ENCODE peak calls at places on chromosomes 12 and 14, in nine cellular contexts. I is foreskin keratinocyte; M is K562; O is endodermal cell; K is activated T-helper 9 cell treated with anti-CD3 and anti-CD28 coated beads, Interleukin-2, amount 50 U/mL, for 16 hours; Q is iris pigment epithelial cell; H is left ventricle myocardium superior; A is EL; Z is LoVo. F is an unnamed sample.
A peak's percentile ranks its signal among the peaks of the same experiment; 100 is the strongest.

GRCh38 chr14:64035143-64035542 is 182.3 kb downstream of the SYNE2 start:
- DNase-seq in Z (no peak), M (no peak), H (no peak), O (no peak), Q (peak; percentile 54), A (peak; percentile 42), K (no peak), I (no peak), F (no peak)

GRCh38 chr12:58757422-58757821 is 162.9 kb downstream of the LRIG3 start:
- DNase-seq in I (peak; percentile 9), K (no peak), A (peak; percentile 85), H (no peak), Z (no peak), O (no peak), M (no peak), Q (peak; percentile 92), F (no peak)

GRCh38 chr12:53381739-53382630 is 2.0 kb downstream of the SP1 start:
- DNase-seq in M (peak; percentile 34), O (peak; percentile 93), Z (peak; percentile 48), Q (peak; percentile 59), I (peak; percentile 89), H (peak; percentile 46), A (peak; percentile 72), K (peak; percentile 19), F (peak; percentile 29)

GRCh38 chr14:92963301-92964123 is 40.6 kb downstream of the CHGA start:
- DNase-seq in A (no peak), H (peak; percentile 49), O (no peak), Q (no peak), I (no peak), Z (no peak), K (no peak), M (no peak), F (no peak)

GRCh38 chr14:46999661-47000060 is 348.1 kb upstream of the RPL10L start:
- DNase-seq in A (no peak), I (peak; percentile 82), Z (no peak), K (no peak), Q (no peak), M (no peak), O (no peak), H (no peak), F (no peak)

GRCh38 chr14:51616724-51617409 is 34.8 kb upstream of the FRMD6 start:
- DNase-seq in Q (peak; percentile 87), K (no peak), Z (peak; percentile 45), M (no peak), I (peak; percentile 54), A (peak; percentile 97), H (no peak), O (no peak), F (no peak)

GRCh38 chr14:91327201-91327600 is 82.7 kb upstream of the GPR68 start:
- DNase-seq in H (no peak), K (no peak), O (no peak), M (no peak), Q (no peak), Z (no peak), A (no peak), I (no peak), F (no peak)

GRCh38 chr12:91219919-91220318 is 37.3 kb upstream of the DCN start:
- DNase-seq in H (no peak), A (no peak), K (no peak), O (no peak), M (no peak), I (peak; percentile 43), Q (no peak), Z (no peak), F (no peak)

GRCh38 chr12:89529738-89530137 is 3.9 kb upstream of the POC1B start:
- DNase-seq in O (no peak), A (peak; percentile 44), Q (peak; percentile 59), Z (peak; percentile 66), H (no peak), M (peak; percentile 39), K (no peak), I (peak; percentile 8), F (peak; percentile 60)

GRCh38 chr14:90087433-90087832 is 25.6 kb downstream of the KCNK13 start:
- DNase-seq in Z (no peak), H (no peak), A (peak; percentile 30), K (no peak), Q (peak; percentile 93), M (no peak), I (no peak), O (no peak), F (no peak)

GRCh38 chr12:103505371-103506236 is 9.8 kb upstream of the C12orf42 start:
- DNase-seq in K (peak; percentile 5), H (no peak), O (no peak), M (no peak), Z (no peak), A (no peak), I (peak; percentile 97), Q (no peak), F (peak; percentile 79)

GRCh38 chr14:101105045-101105444 is 201.5 kb upstream of the RTL1 start:
- DNase-seq in I (no peak), M (no peak), Z (no peak), K (no peak), A (no peak), Q (no peak), O (peak; percentile 30), H (no peak), F (no peak)

GRCh38 chr12:94146166-94146565 is 2.2 kb upstream of the PLXNC1 start:
- DNase-seq in I (no peak), H (no peak), M (no peak), A (no peak), Q (no peak), Z (no peak), K (no peak), O (peak; percentile 54), F (no peak)

GRCh38 chr12:67633708-67634107 is 14.8 kb upstream of the DYRK2 start:
- DNase-seq in Q (no peak), Z (no peak), O (no peak), I (no peak), K (no peak), H (peak; percentile 64), A (no peak), M (no peak), F (no peak)

GRCh38 chr14:100559455-100559854 is 27.8 kb downstream of the BEGAIN start:
- DNase-seq in M (no peak), A (no peak), K (no peak), H (no peak), I (no peak), Q (no peak), O (no peak), Z (no peak), F (no peak)

GRCh38 chr12:123056053-123056452 is 75.6 kb downstream of the ARL6IP4 start:
- DNase-seq in O (no peak), I (no peak), H (no peak), K (no peak), M (peak; percentile 56), Q (peak; percentile 25), Z (no peak), A (peak; percentile 49), F (no peak)

GRCh38 chr12:94284859-94285258 is 136.5 kb downstream of the PLXNC1 start:
- DNase-seq in A (no peak), K (no peak), I (no peak), Q (no peak), M (peak; percentile 51), Z (no peak), O (peak; percentile 38), H (no peak), F (no peak)

GRCh38 chr14:34065690-34066391 is 115.0 kb upstream of the EGLN3 start:
- DNase-seq in O (no peak), H (no peak), K (no peak), Q (no peak), Z (no peak), I (no peak), A (no peak), M (no peak), F (no peak)

GRCh38 chr12:44847888-44848770 is 28.0 kb downstream of the NELL2 start:
- DNase-seq in H (no peak), A (no peak), K (peak; percentile 35), O (no peak), M (no peak), I (no peak), Q (no peak), Z (no peak), F (peak; percentile 16)

GRCh38 chr12:108379761-108380160 is 40.6 kb upstream of the CMKLR1 start:
- DNase-seq in Z (no peak), M (no peak), K (no peak), I (no peak), O (no peak), A (no peak), H (no peak), Q (no peak), F (no peak)

GRCh38 chr14:60753264-60754126 is 18.9 kb downstream of the MNAT1 start:
- DNase-seq in Z (no peak), I (no peak), M (no peak), Q (peak; percentile 34), O (no peak), H (no peak), A (no peak), K (peak; percentile 5), F (peak; percentile 80)

GRCh38 chr12:14957769-14958168 is 3.6 kb downstream of the ARHGDIB start:
- DNase-seq in Z (no peak), O (no peak), Q (no peak), I (no peak), A (no peak), K (no peak), H (no peak), M (no peak), F (no peak)

GRCh38 chr14:34426313-34427295 is 35.4 kb downstream of the SPTSSA start:
- DNase-seq in A (no peak), Z (no peak), K (no peak), H (no peak), O (no peak), M (no peak), I (no peak), Q (no peak), F (no peak)

GRCh38 chr14:100779691-100780080 is 46.2 kb upstream of the MEG3 start:
- DNase-seq in M (no peak), Z (no peak), H (no peak), I (no peak), Q (no peak), K (no peak), O (no peak), A (no peak), F (no peak)

GRCh38 chr14:99772371-99773283 is 20.6 kb upstream of the EML1 start:
- DNase-seq in K (no peak), Z (no peak), O (peak; percentile 41), Q (no peak), I (no peak), A (peak; percentile 73), H (no peak), M (no peak), F (no peak)

GRCh38 chr12:123142948-123143752 is 7.7 kb downstream of the PITPNM2 start:
- DNase-seq in I (no peak), Z (no peak), M (peak; percentile 61), O (peak; percentile 81), A (no peak), K (no peak), H (no peak), Q (peak; percentile 49), F (no peak)

GRCh38 chr12:19771858-19772257 is 332.6 kb downstream of the AEBP2 start:
- DNase-seq in I (no peak), Z (no peak), K (no peak), O (peak; percentile 45), H (no peak), M (no peak), Q (peak; percentile 76), A (peak; percentile 89), F (no peak)

GRCh38 chr12:67068204-67068731 is 200.9 kb upstream of the CAND1 start:
- DNase-seq in Z (no peak), O (peak; percentile 88), M (no peak), A (peak; percentile 12), K (no peak), I (no peak), Q (no peak), H (no peak), F (peak; percentile 3)

GRCh38 chr14:78448483-78449094 is 278.4 kb downstream of the NRXN3 start:
- DNase-seq in A (peak; percentile 52), Q (peak; percentile 1), H (no peak), K (no peak), Z (peak; percentile 23), O (peak; percentile 91), I (no peak), M (peak; percentile 68), F (peak; percentile 67)

GRCh38 chr14:61710853-61711817 is 15.8 kb downstream of the HIF1A start:
- DNase-seq in I (no peak), O (no peak), A (no peak), H (no peak), Q (no peak), M (no peak), K (no peak), Z (no peak), F (no peak)

GRCh38 chr12:51891843-51892242 is 3.9 kb downstream of the ANKRD33 start:
- DNase-seq in O (no peak), K (no peak), Q (no peak), H (no peak), M (peak; percentile 51), A (no peak), I (no peak), Z (no peak), F (no peak)

F was measured in GM10248.